ENCODE peak calls at places on chromosome 4, in four cellular contexts. C is CD8-positive, alpha-beta T cell; Z is Daoy; L is fibroblast of lung. E is an unnamed sample.

GRCh38 chr4:72314869-72315268 is 254.2 kb downstream of the ADAMTS3 start:
- DNase-seq in Z (peak), C (no peak), L (peak), E (no peak)

GRCh38 chr4:68451246-68452211 is 4.3 kb downstream of the TMPRSS11E start:
- DNase-seq in C (no peak), L (peak), Z (no peak), E (no peak)

GRCh38 chr4:173139561-173139960 is 29.1 kb upstream of the GALNT7 start:
- DNase-seq in Z (no peak), C (no peak), L (no peak), E (no peak)

GRCh38 chr4:20464381-20464780 is 212.7 kb downstream of the SLIT2 start:
- DNase-seq in Z (peak), L (peak), C (no peak), E (no peak)

GRCh38 chr4:41142946-41143720 is 71.2 kb downstream of the APBB2 start:
- DNase-seq in C (no peak), Z (peak), L (peak), E (no peak)

GRCh38 chr4:25702848-25703247 is 47.2 kb downstream of the SLC34A2 start:
- DNase-seq in L (peak), C (no peak), Z (peak), E (no peak)

GRCh38 chr4:15031993-15032660 is 29.8 kb downstream of the CPEB2 start:
- DNase-seq in L (peak), C (no peak), Z (no peak), E (no peak)

GRCh38 chr4:183469327-183469726 is 24.9 kb downstream of the CDKN2AIP start:
- DNase-seq in Z (no peak), L (no peak), C (no peak), E (no peak)

GRCh38 chr4:102344520-102344954 is 745 bp downstream of the SLC39A8 start:
- DNase-seq in L (peak), Z (peak), C (peak), E (peak)

GRCh38 chr4:108590776-108591175 is 29.6 kb upstream of the RPL34 start:
- DNase-seq in Z (no peak), L (no peak), C (no peak), E (no peak)

GRCh38 chr4:187227907-187228699 is 504.4 kb upstream of the FAT1 start:
- DNase-seq in Z (no peak), C (no peak), L (no peak), E (no peak)

GRCh38 chr4:174181827-174182226 is 101.6 kb downstream of the FBXO8 start:
- DNase-seq in C (no peak), Z (no peak), L (no peak), E (no peak)

GRCh38 chr4:121711263-121712000 is 14.7 kb upstream of the ANXA5 start:
- DNase-seq in L (peak), Z (peak), C (no peak), E (no peak)

E was measured in memory B cell.